ENCODE peak calls at places on chromosome 12, in six cellular contexts. I is mesenchymal stem cell, P is neuronal stem cell, R is IMR-90, Y is H9, C is H1. J is an unnamed sample.

GRCh38 chr12:22617630-22618029 is 7.3 kb upstream of the ETNK1 start:
- DNase-seq in Y (no peak), R (no peak), P (no peak), I (no peak), C (no peak), J (no peak)

GRCh38 chr12:68259318-68259940 is 6.0 kb upstream of the IL22 start:
- DNase-seq in R (peak; percentile 92), I (peak; percentile 84), Y (no peak), C (no peak), P (no peak), J (no peak)

GRCh38 chr12:94242871-94243270 is 94.5 kb downstream of the PLXNC1 start:
- DNase-seq in I (no peak), P (no peak), R (no peak), Y (no peak), C (no peak), J (no peak)

GRCh38 chr12:31872831-31873604 is 86.2 kb upstream of the RESF1 start:
- DNase-seq in I (no peak), R (no peak), Y (no peak), P (no peak), C (no peak), J (no peak)

GRCh38 chr12:112803620-112804279 is 12.2 kb downstream of the RPH3A start:
- DNase-seq in I (no peak), C (no peak), P (no peak), Y (no peak), R (no peak), J (no peak)

GRCh38 chr12:104486943-104487819 is 30.4 kb downstream of the CHST11 start:
- DNase-seq in P (no peak), C (no peak), Y (no peak), R (no peak), I (no peak), J (no peak)

GRCh38 chr12:125120566-125120965 is 55.3 kb downstream of the AACS start:
- DNase-seq in C (no peak), Y (no peak), P (no peak), R (no peak), I (no peak), J (no peak)

GRCh38 chr12:23880988-23881387 is 68.5 kb downstream of the SOX5 start:
- DNase-seq in C (no peak), Y (no peak), I (no peak), R (no peak), P (no peak), J (no peak)

GRCh38 chr12:128976120-128976519 is 122.8 kb downstream of the GLT1D1 start:
- DNase-seq in I (no peak), P (peak; percentile 71), R (no peak), Y (peak; percentile 86), C (peak; percentile 82), J (no peak)

GRCh38 chr12:79521576-79521975 is 169.2 kb downstream of the PAWR start:
- DNase-seq in I (no peak), Y (no peak), P (no peak), R (no peak), C (no peak), J (no peak)

GRCh38 chr12:28191690-28192089 is 1.4 kb downstream of the CCDC91 start:
- DNase-seq in P (no peak), Y (no peak), R (peak; percentile 2), C (no peak), I (peak; percentile 55), J (peak; percentile 26)

GRCh38 chr12:80321653-80322052 is 122.4 kb upstream of the PTPRQ start:
- DNase-seq in Y (no peak), I (peak; percentile 8), R (peak; percentile 15), C (no peak), P (no peak), J (peak; percentile 33)

GRCh38 chr12:57621497-57622292 is 10.5 kb downstream of the ARHGEF25 start:
- DNase-seq in R (peak; percentile 11), C (peak; percentile 87), I (peak; percentile 50), P (no peak), Y (peak; percentile 76), J (peak; percentile 20)

GRCh38 chr12:2811791-2812190 is 677 bp upstream of the ITFG2 start:
- DNase-seq in R (no peak), C (no peak), Y (no peak), I (no peak), P (no peak), J (peak; percentile 78)

GRCh38 chr12:6868211-6869048 is 1.1 kb downstream of the TPI1 start:
- DNase-seq in Y (no peak), C (peak; percentile 52), P (peak; percentile 20), R (peak; percentile 29), I (peak; percentile 45), J (no peak)
- H3K23ac ChIP-seq in Y (no peak overlapping the region), C (no peak overlapping the region), P (peak overlapping the region; percentile 87), R (peak overlapping the region; percentile 97), I (no peak overlapping the region), J (no peak overlapping the region)

DNA sequence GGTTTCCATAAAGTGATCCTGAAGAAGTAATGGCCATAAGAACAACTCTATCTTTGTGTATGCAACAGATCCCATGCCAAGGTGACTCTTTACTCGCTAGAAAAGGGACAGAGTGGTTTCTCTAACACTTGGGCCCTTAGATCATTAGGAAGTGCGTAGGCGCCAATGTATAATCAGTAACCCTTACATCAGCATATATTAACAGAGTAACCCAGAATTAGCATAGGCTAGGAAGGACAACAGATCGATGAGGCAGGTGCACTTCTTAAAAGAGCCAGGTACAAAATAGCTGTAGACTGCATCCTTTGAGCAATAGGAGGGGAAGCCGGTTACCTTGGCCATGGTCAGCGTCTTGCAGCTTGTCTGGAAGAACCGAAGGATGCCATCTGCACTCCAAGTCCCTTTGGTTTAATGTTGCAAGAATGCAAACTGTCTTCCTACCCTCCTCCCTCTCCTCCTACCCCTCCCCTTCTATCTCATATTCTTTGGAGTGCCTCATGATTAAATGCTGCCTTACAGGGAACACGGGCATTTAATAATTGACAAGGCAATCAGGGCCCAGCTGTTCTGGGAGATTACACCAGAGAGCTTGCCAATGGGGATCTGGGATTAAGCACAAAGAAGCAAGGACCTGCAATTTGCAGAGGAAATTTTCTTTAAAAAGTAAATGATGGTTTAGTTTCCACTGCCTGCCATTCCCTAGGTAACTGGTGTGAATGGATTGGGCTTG is 8.0 kb downstream of the GSG1 start:
- DNase-seq in I (no peak), R (no peak), C (no peak), Y (no peak), P (no peak), J (no peak)
- H3K23ac ChIP-seq in I (no peak overlapping the region), R (peak overlapping the region; percentile 8), C (no peak overlapping the region), Y (no peak overlapping the region), P (no peak overlapping the region), J (no peak overlapping the region)

GRCh38 chr12:56358836-56359532 is 923 bp downstream of the STAT2 start:
- DNase-seq in Y (no peak), I (peak; percentile 93), R (peak; percentile 87), P (no peak), C (no peak), J (no peak)
- H3K23ac ChIP-seq in Y (no peak overlapping the region), I (no peak overlapping the region), R (peak overlapping the region; percentile 97), P (no peak overlapping the region), C (no peak overlapping the region), J (no peak overlapping the region)

DNA sequence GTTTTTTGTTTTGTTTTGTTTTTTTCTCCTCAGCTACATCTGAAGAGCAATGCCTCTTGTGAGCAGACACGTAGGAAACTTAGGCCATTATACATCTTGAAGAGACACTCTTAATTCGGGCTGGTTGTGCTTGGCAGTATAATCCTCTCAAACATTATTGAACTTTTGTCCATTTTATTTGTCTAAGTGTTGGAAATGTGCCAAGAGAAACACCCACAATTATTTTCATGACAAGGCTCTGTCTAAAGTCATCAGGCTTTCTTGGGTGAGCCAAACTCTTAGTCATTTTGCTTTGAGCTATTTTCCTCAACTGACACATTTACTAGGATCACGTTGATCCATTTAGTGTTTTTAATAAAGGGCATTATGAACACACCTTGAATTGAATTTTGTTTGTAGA is 51.6 kb upstream of the RERGL start:
- DNase-seq in R (no peak), P (no peak), I (no peak), Y (no peak), C (no peak), J (no peak)
- H3K23ac ChIP-seq in R (no peak overlapping the region), P (no peak overlapping the region), I (no peak overlapping the region), Y (no peak overlapping the region), C (no peak overlapping the region), J (no peak overlapping the region)

DNA sequence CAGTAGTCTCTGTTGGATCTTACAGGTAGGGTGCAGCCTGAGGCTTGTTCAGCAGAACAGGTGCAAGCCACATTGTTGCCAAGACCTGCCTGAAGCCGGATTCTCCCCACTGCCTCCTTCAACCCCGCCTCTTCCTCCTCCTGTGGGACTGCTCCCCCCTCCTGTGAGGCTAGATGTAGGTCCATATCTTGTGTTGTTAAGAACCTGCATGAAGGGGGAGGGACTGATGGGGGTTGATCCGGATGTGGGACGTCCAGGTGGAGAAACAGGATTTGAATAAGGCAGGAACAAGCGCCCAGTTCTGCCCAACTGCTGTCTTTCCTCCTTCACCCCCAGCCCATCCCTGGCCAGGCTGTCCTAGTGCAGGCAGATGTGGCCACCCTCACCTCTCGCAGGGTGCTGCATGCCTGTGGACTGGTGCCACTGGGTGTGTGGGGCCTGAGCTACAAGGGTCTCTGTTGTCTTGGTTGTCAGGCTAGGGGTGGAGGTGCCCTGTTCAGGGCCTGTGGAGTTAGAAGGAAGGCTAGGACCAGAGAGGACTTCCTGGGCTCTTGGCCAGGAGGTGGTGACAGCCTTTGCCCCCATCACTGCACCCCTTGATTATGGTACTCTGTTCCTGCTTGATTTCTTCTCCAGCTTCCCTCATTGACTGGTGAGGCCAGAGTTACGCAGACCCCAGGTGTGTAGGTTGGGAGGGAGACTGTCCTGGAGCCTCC is 1.4 kb downstream of the NR4A1 start:
- DNase-seq in I (no peak), R (peak; percentile 47), Y (peak; percentile 19), P (no peak), C (no peak), J (peak; percentile 22)
- H3K23ac ChIP-seq in I (no peak overlapping the region), R (peak overlapping the region; percentile 50), Y (no peak overlapping the region), P (no peak overlapping the region), C (no peak overlapping the region), J (no peak overlapping the region)

DNA sequence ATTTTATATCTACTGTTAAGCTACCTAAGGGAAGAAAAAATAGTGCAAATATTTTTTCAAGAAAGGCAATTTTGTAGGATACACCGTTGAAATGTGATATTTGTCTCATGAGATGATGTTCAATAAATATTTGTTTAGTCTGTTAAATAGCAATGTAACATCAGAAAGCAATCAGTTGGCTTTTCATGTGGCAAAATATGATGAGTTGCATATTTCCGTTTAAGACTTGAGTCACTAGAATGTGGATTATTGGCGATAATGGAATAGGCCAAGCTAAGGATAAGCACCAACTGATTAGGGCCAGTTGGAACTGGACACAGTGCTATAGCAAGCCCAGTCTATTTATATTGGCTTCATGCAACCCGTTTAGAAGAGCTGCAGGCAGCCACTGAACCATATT is 250.4 kb upstream of the SLC16A7 start:
- DNase-seq in P (no peak), I (no peak), Y (no peak), C (no peak), R (no peak), J (no peak)
- H3K23ac ChIP-seq in P (no peak overlapping the region), I (no peak overlapping the region), Y (no peak overlapping the region), C (no peak overlapping the region), R (no peak overlapping the region), J (no peak overlapping the region)

DNA sequence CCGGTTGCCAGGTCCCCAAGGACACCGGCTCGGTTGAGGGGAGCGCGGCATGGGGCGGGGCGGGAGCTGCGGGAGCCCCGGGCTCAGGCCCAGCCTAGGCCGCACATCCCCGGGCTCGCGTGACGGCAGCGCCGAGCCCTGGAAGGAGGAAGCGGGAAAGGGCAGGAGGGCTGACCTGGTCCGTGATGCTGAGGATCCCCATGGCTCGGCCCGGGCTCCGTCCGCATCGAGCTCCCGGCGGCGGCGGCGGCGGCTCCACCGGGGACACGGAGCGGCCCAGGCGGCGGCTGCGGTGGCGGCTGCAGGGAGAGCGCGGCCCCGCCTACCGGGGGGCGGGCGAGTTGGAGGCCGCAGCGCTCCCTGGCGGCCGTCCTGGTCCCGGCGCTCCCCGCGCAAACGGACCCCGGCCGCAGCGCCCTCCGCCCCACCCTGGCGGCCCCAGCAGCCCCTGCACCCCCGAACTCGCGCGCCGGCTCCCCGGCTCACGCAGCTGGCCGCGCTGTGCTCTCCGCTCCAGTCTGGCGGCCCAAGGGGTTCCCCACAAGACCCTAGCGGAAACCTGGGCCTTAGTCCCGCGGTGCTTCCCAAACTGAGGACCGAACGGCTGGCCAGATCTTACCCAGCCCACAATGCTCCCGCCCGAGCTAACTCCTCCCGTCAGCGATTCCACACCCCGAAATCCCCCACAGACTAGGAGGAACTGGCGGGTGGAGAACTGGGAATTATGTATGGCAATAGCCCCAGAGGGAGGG is at the start of gene ANKRD52:
- DNase-seq in I (peak; percentile 77), Y (peak; percentile 79), C (peak; percentile 89), R (peak; percentile 71), P (peak; percentile 81), J (peak; percentile 82)
- H3K23ac ChIP-seq in I (no peak within 1 kb of the TSS), Y (no peak within 1 kb of the TSS), C (no peak within 1 kb of the TSS), R (peak within 1 kb of the TSS; percentile 94), P (peak within 1 kb of the TSS; percentile 82), J (no peak within 1 kb of the TSS)

J was measured in trophoblast cell.